ENCODE peak calls at places on chromosomes 1 and 21, in five cellular contexts. One of them, this sample, is unnamed.
A peak's percentile ranks its signal among the peaks of the same experiment; 100 is the strongest.

GRCh38 chr1:1778827-1779675 is 781 bp upstream of the NADK start:
- DNase-seq in nephron progenitor cell: peak; percentile 70
- DNase-seq in sigmoid colon: peak; percentile 84
- DNase-seq in prostate gland: peak; percentile 72
- DNase-seq in Calu3: peak; percentile 88
- DNase-seq in this sample: peak; percentile 85

GRCh38 chr1:19809044-19809750 is 5.9 kb downstream of the RNF186 start:
- DNase-seq in nephron progenitor cell: peak; percentile 39
- DNase-seq in sigmoid colon: no peak
- DNase-seq in prostate gland: no peak
- DNase-seq in Calu3: no peak
- DNase-seq in this sample: no peak

GRCh38 chr1:77473690-77474089 is 191.9 kb downstream of the AK5 start:
- DNase-seq in nephron progenitor cell: no peak
- DNase-seq in sigmoid colon: no peak
- DNase-seq in prostate gland: no peak
- DNase-seq in Calu3: no peak
- DNase-seq in this sample: peak; percentile 78

GRCh38 chr21:39763282-39763970 is 18.4 kb downstream of the IGSF5 start:
- DNase-seq in nephron progenitor cell: no peak
- DNase-seq in sigmoid colon: no peak
- DNase-seq in prostate gland: no peak
- DNase-seq in Calu3: no peak
- DNase-seq in this sample: no peak

GRCh38 chr1:199859525-199859924 is 168.0 kb upstream of the NR5A2 start:
- DNase-seq in nephron progenitor cell: no peak
- DNase-seq in sigmoid colon: no peak
- DNase-seq in prostate gland: no peak
- DNase-seq in Calu3: no peak
- DNase-seq in this sample: no peak

GRCh38 chr1:221706862-221707582 is 34.9 kb downstream of the DUSP10 start:
- DNase-seq in nephron progenitor cell: no peak
- DNase-seq in sigmoid colon: peak; percentile 88
- DNase-seq in prostate gland: no peak
- DNase-seq in Calu3: no peak
- DNase-seq in this sample: no peak

GRCh38 chr1:200979574-200980451 is 43.7 kb downstream of the KIF21B start:
- DNase-seq in nephron progenitor cell: peak; percentile 45
- DNase-seq in sigmoid colon: no peak
- DNase-seq in prostate gland: no peak
- DNase-seq in Calu3: peak; percentile 49
- DNase-seq in this sample: peak; percentile 84

GRCh38 chr1:41957568-41957967 is 38.8 kb upstream of the HIVEP3 start:
- DNase-seq in nephron progenitor cell: no peak
- DNase-seq in sigmoid colon: no peak
- DNase-seq in prostate gland: no peak
- DNase-seq in Calu3: no peak
- DNase-seq in this sample: peak; percentile 94

GRCh38 chr1:203210988-203211387 is 18.5 kb downstream of the CHIT1 start:
- DNase-seq in nephron progenitor cell: no peak
- DNase-seq in sigmoid colon: peak; percentile 9
- DNase-seq in prostate gland: no peak
- DNase-seq in Calu3: no peak
- DNase-seq in this sample: no peak

GRCh38 chr21:37074195-37074510 is 1.1 kb downstream of the TTC3 start:
- DNase-seq in nephron progenitor cell: peak; percentile 35
- DNase-seq in sigmoid colon: no peak
- DNase-seq in prostate gland: no peak
- DNase-seq in Calu3: no peak
- DNase-seq in this sample: no peak

GRCh38 chr1:31568895-31569655 is 7.2 kb upstream of the TINAGL1 start:
- DNase-seq in nephron progenitor cell: no peak
- DNase-seq in sigmoid colon: no peak
- DNase-seq in prostate gland: no peak
- DNase-seq in Calu3: no peak
- DNase-seq in this sample: peak; percentile 49

GRCh38 chr1:163307479-163308171 is 14.1 kb upstream of the NUF2 start:
- DNase-seq in nephron progenitor cell: no peak
- DNase-seq in sigmoid colon: no peak
- DNase-seq in prostate gland: no peak
- DNase-seq in Calu3: no peak
- DNase-seq in this sample: peak; percentile 87

GRCh38 chr1:205774277-205775014 is 836 bp downstream of the RAB29 start:
- DNase-seq in nephron progenitor cell: peak; percentile 22
- DNase-seq in sigmoid colon: no peak
- DNase-seq in prostate gland: no peak
- DNase-seq in Calu3: peak; percentile 5
- DNase-seq in this sample: peak; percentile 74

GRCh38 chr21:25565272-25566199 is 41.7 kb downstream of the MRPL39 start:
- DNase-seq in nephron progenitor cell: no peak
- DNase-seq in sigmoid colon: no peak
- DNase-seq in prostate gland: no peak
- DNase-seq in Calu3: no peak
- DNase-seq in this sample: no peak

GRCh38 chr1:145908653-145909052 is 1.2 kb downstream of the ITGA10 start:
- DNase-seq in nephron progenitor cell: no peak
- DNase-seq in sigmoid colon: no peak
- DNase-seq in prostate gland: no peak
- DNase-seq in Calu3: no peak
- DNase-seq in this sample: peak; percentile 95

GRCh38 chr1:209406111-209406654 is 177.3 kb upstream of the CAMK1G start:
- DNase-seq in nephron progenitor cell: no peak
- DNase-seq in sigmoid colon: no peak
- DNase-seq in prostate gland: no peak
- DNase-seq in Calu3: no peak
- DNase-seq in this sample: no peak

GRCh38 chr1:37315236-37315870 is 159.0 kb upstream of the ZC3H12A start:
- DNase-seq in nephron progenitor cell: no peak
- DNase-seq in sigmoid colon: no peak
- DNase-seq in prostate gland: no peak
- DNase-seq in Calu3: no peak
- DNase-seq in this sample: no peak

GRCh38 chr21:46637952-46638746 is 2.7 kb downstream of the PRMT2 start:
- DNase-seq in nephron progenitor cell: no peak
- DNase-seq in sigmoid colon: no peak
- DNase-seq in prostate gland: no peak
- DNase-seq in Calu3: no peak
- DNase-seq in this sample: no peak

GRCh38 chr1:243882276-243882675 is 32.2 kb upstream of the AKT3 start:
- DNase-seq in nephron progenitor cell: no peak
- DNase-seq in sigmoid colon: no peak
- DNase-seq in prostate gland: no peak
- DNase-seq in Calu3: no peak
- DNase-seq in this sample: peak; percentile 46

GRCh38 chr1:91166106-91166712 is 144.4 kb upstream of the ZNF644 start:
- DNase-seq in nephron progenitor cell: peak; percentile 66
- DNase-seq in sigmoid colon: no peak
- DNase-seq in prostate gland: no peak
- DNase-seq in Calu3: peak; percentile 59
- DNase-seq in this sample: peak; percentile 50

GRCh38 chr1:21270086-21270689 is 20.1 kb downstream of the ECE1 start:
- DNase-seq in nephron progenitor cell: peak; percentile 85
- DNase-seq in sigmoid colon: peak; percentile 86
- DNase-seq in prostate gland: no peak
- DNase-seq in Calu3: peak; percentile 65
- DNase-seq in this sample: peak; percentile 32

GRCh38 chr1:229221106-229222019 is 49.5 kb upstream of the RAB4A start:
- DNase-seq in nephron progenitor cell: no peak
- DNase-seq in sigmoid colon: no peak
- DNase-seq in prostate gland: peak; percentile 92
- DNase-seq in Calu3: peak; percentile 75
- DNase-seq in this sample: no peak

GRCh38 chr1:85289207-85289847 is 12.9 kb upstream of the BCL10 start:
- DNase-seq in nephron progenitor cell: no peak
- DNase-seq in sigmoid colon: no peak
- DNase-seq in prostate gland: no peak
- DNase-seq in Calu3: peak; percentile 82
- DNase-seq in this sample: peak; percentile 86

GRCh38 chr1:227043755-227044154 is 103.7 kb downstream of the COQ8A start:
- DNase-seq in nephron progenitor cell: no peak
- DNase-seq in sigmoid colon: no peak
- DNase-seq in prostate gland: no peak
- DNase-seq in Calu3: no peak
- DNase-seq in this sample: peak; percentile 42

GRCh38 chr1:155226910-155227260 is 18.4 kb downstream of the MTX1 start:
- DNase-seq in nephron progenitor cell: peak; percentile 61
- DNase-seq in sigmoid colon: no peak
- DNase-seq in prostate gland: no peak
- DNase-seq in Calu3: peak; percentile 67
- DNase-seq in this sample: peak; percentile 77

GRCh38 chr21:15604424-15604823 is 125.4 kb upstream of the USP25 start:
- DNase-seq in nephron progenitor cell: no peak
- DNase-seq in sigmoid colon: no peak
- DNase-seq in prostate gland: no peak
- DNase-seq in Calu3: peak; percentile 41
- DNase-seq in this sample: no peak

GRCh38 chr1:18139198-18139981 is 31.8 kb downstream of the IGSF21 start:
- DNase-seq in nephron progenitor cell: no peak
- DNase-seq in sigmoid colon: no peak
- DNase-seq in prostate gland: no peak
- DNase-seq in Calu3: no peak
- DNase-seq in this sample: no peak

GRCh38 chr1:169091480-169091941 is 15.0 kb upstream of the ATP1B1 start:
- DNase-seq in nephron progenitor cell: no peak
- DNase-seq in sigmoid colon: no peak
- DNase-seq in prostate gland: no peak
- DNase-seq in Calu3: no peak
- DNase-seq in this sample: no peak

GRCh38 chr1:25201006-25201405 is 31.3 kb downstream of the SYF2 start:
- DNase-seq in nephron progenitor cell: no peak
- DNase-seq in sigmoid colon: no peak
- DNase-seq in prostate gland: no peak
- DNase-seq in Calu3: no peak
- DNase-seq in this sample: no peak

GRCh38 chr1:25208561-25209222 is 23.6 kb downstream of the SYF2 start:
- DNase-seq in nephron progenitor cell: no peak
- DNase-seq in sigmoid colon: peak; percentile 1
- DNase-seq in prostate gland: no peak
- DNase-seq in Calu3: no peak
- DNase-seq in this sample: no peak

GRCh38 chr1:25208127-25208526 is 24.2 kb downstream of the SYF2 start:
- DNase-seq in nephron progenitor cell: no peak
- DNase-seq in sigmoid colon: no peak
- DNase-seq in prostate gland: no peak
- DNase-seq in Calu3: no peak
- DNase-seq in this sample: no peak

GRCh38 chr1:25206201-25206600 is 26.1 kb downstream of the SYF2 start:
- DNase-seq in nephron progenitor cell: no peak
- DNase-seq in sigmoid colon: peak; percentile 34
- DNase-seq in prostate gland: no peak
- DNase-seq in Calu3: no peak
- DNase-seq in this sample: no peak

GRCh38 chr1:25204797-25205441 is 27.4 kb downstream of the SYF2 start:
- DNase-seq in nephron progenitor cell: no peak
- DNase-seq in sigmoid colon: peak; percentile 41
- DNase-seq in prostate gland: no peak
- DNase-seq in Calu3: no peak
- DNase-seq in this sample: peak; percentile 79
- TF ChIP-seq CTCF in nephron progenitor cell: peak; percentile 82
- TF ChIP-seq CTCF in sigmoid colon: peak; percentile 87
- TF ChIP-seq CTCF in prostate gland: peak; percentile 67
- TF ChIP-seq CTCF in Calu3: no peak
- TF ChIP-seq CTCF in this sample: peak; percentile 84

DNA sequence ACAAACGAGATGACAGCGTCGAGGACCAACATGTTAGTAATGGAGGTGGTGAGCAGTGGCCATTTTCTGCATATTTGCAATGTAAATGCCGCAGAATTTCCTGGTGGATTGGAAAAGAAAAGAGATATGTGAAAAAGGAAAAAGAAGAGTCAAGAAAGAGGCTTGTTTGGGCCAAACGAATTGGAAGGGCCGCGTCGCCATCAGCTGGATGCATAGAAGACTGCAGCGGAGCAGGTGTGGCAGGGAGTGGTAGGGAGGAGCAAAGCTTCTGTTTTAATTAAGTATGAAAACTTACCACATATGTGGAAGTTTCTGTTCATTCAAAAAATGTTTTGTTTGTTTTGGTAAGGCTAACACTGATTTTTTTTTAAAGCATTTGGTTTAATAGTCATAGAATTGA is 690.7 kb downstream of the NCAM2 start:
- DNase-seq in nephron progenitor cell: peak; percentile 21
- DNase-seq in sigmoid colon: no peak
- DNase-seq in prostate gland: no peak
- DNase-seq in Calu3: no peak
- DNase-seq in this sample: no peak
- TF ChIP-seq CTCF in nephron progenitor cell: peak; percentile 34
- TF ChIP-seq CTCF in sigmoid colon: no peak
- TF ChIP-seq CTCF in prostate gland: no peak
- TF ChIP-seq CTCF in Calu3: no peak
- TF ChIP-seq CTCF in this sample: peak; percentile 44

GRCh38 chr1:231208980-231209379 is 32.0 kb upstream of the GNPAT start:
- DNase-seq in nephron progenitor cell: no peak
- DNase-seq in sigmoid colon: no peak
- DNase-seq in prostate gland: no peak
- DNase-seq in Calu3: no peak
- DNase-seq in this sample: no peak

GRCh38 chr1:231209531-231209930 is 31.5 kb upstream of the GNPAT start:
- DNase-seq in nephron progenitor cell: no peak
- DNase-seq in sigmoid colon: no peak
- DNase-seq in prostate gland: no peak
- DNase-seq in Calu3: no peak
- DNase-seq in this sample: no peak

GRCh38 chr1:231210126-231210525 is 30.9 kb upstream of the GNPAT start:
- DNase-seq in nephron progenitor cell: no peak
- DNase-seq in sigmoid colon: no peak
- DNase-seq in prostate gland: no peak
- DNase-seq in Calu3: no peak
- DNase-seq in this sample: no peak

GRCh38 chr1:231203259-231204057 is 37.6 kb upstream of the GNPAT start:
- DNase-seq in nephron progenitor cell: no peak
- DNase-seq in sigmoid colon: no peak
- DNase-seq in prostate gland: no peak
- DNase-seq in Calu3: no peak
- DNase-seq in this sample: peak; percentile 66

GRCh38 chr1:231206856-231207255 is 34.2 kb upstream of the GNPAT start:
- DNase-seq in nephron progenitor cell: no peak
- DNase-seq in sigmoid colon: no peak
- DNase-seq in prostate gland: no peak
- DNase-seq in Calu3: no peak
- DNase-seq in this sample: peak; percentile 78
- TF ChIP-seq CTCF in nephron progenitor cell: no peak
- TF ChIP-seq CTCF in sigmoid colon: no peak
- TF ChIP-seq CTCF in prostate gland: no peak
- TF ChIP-seq CTCF in Calu3: no peak
- TF ChIP-seq CTCF in this sample: no peak

DNA sequence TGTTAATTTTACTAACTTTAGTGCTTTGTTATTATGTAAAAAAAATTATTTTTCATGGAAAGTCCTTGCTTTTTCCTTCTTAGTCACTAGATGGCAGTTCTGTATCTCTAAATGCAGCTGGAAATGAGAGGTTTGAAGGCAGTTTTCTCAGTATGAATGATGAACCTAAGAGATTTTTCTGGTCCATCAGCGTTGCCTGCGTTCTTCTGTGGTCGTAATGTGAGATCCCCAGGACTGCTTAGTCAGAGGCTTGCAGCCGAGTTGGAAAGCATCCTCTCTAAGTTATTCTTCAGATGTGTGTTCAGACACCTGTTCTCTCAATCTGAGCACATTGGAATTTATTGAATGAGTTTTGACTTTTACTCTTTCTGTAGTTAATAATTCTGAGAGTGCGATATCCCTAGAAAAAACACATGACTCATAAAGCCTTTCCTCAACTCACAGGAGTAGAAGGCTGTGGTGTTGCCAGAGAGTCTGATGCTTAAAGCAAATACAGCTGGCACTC is 99.2 kb downstream of the FMN2 start:
- DNase-seq in nephron progenitor cell: peak; percentile 8
- DNase-seq in sigmoid colon: peak; percentile 71
- DNase-seq in prostate gland: no peak
- DNase-seq in Calu3: peak; percentile 54
- DNase-seq in this sample: peak; percentile 65
- TF ChIP-seq CTCF in nephron progenitor cell: peak; percentile 45
- TF ChIP-seq CTCF in sigmoid colon: peak; percentile 44
- TF ChIP-seq CTCF in prostate gland: peak; percentile 16
- TF ChIP-seq CTCF in Calu3: peak; percentile 34
- TF ChIP-seq CTCF in this sample: peak; percentile 79

This sample was measured in osteoblast.